ENCODE peak calls at places on chromosomes 3 and 15, in four cellular contexts. H is cardiac muscle cell, L is lower lobe of right lung, X is OCI-LY7. D is an unnamed sample.

GRCh38 chr3:98890960-98891910 is 10.3 kb downstream of the DCBLD2 start:
- DNase-seq in H (peak), L (no peak), X (no peak), D (no peak)

GRCh38 chr15:76866716-76867321 is 38.3 kb downstream of the SCAPER start:
- DNase-seq in H (no peak), L (no peak), X (peak), D (no peak)

GRCh38 chr3:18735013-18735412 is 309.9 kb upstream of the SATB1 start:
- DNase-seq in H (no peak), L (no peak), X (no peak), D (no peak)

GRCh38 chr15:48718646-48719045 is 73.1 kb upstream of the FBN1 start:
- DNase-seq in H (no peak), L (no peak), X (no peak), D (no peak)

GRCh38 chr3:127686512-127686894 is 13.8 kb downstream of the ABTB1 start:
- DNase-seq in H (no peak), L (no peak), X (no peak), D (no peak)

GRCh38 chr3:39146083-39146501 is 7.3 kb downstream of the CSRNP1 start:
- DNase-seq in H (no peak), L (peak), X (no peak), D (no peak)

GRCh38 chr3:70308760-70309159 is 3.7 kb downstream of the MDFIC2 start:
- DNase-seq in H (peak), L (no peak), X (no peak), D (no peak)

GRCh38 chr15:75666823-75667501 is 19.2 kb downstream of the SNX33 start:
- DNase-seq in H (no peak), L (peak), X (no peak), D (peak)

GRCh38 chr15:65021475-65021874 is 8.0 kb downstream of the MTFMT start:
- DNase-seq in H (no peak), L (no peak), X (no peak), D (no peak)

GRCh38 chr3:39806820-39807219 is 2.6 kb upstream of the MYRIP start:
- DNase-seq in H (no peak), L (no peak), X (no peak), D (no peak)

GRCh38 chr3:61954097-61954528 is 392.7 kb downstream of the PTPRG start:
- DNase-seq in H (peak), L (no peak), X (no peak), D (no peak)

GRCh38 chr3:126676919-126677705 is 22.2 kb upstream of the TXNRD3 start:
- DNase-seq in H (no peak), L (no peak), X (no peak), D (no peak)

GRCh38 chr3:73148653-73149052 is 87.2 kb downstream of the EBLN2 start:
- DNase-seq in H (no peak), L (no peak), X (no peak), D (no peak)

GRCh38 chr3:174162550-174162949 is 696.6 kb upstream of the NAALADL2 start:
- DNase-seq in H (no peak), L (no peak), X (no peak), D (no peak)

GRCh38 chr3:128879125-128879969 is at the start of gene ACAD9:
- DNase-seq in H (peak), L (peak), X (peak), D (peak)

GRCh38 chr3:12280333-12280732 is 8.5 kb upstream of the PPARG start:
- DNase-seq in H (no peak), L (no peak), X (no peak), D (no peak)

GRCh38 chr3:13947912-13948311 is 68.0 kb upstream of the WNT7A start:
- DNase-seq in H (peak), L (no peak), X (no peak), D (no peak)

GRCh38 chr3:177652556-177653290 is 455.4 kb upstream of the TBL1XR1 start:
- DNase-seq in H (no peak), L (no peak), X (no peak), D (no peak)
- TF ChIP-seq CTCF in H (no peak), L (no peak), X (no peak), D (no peak)

GRCh38 chr15:90287096-90287495 is 21.6 kb downstream of the NGRN start:
- DNase-seq in H (no peak), L (no peak), X (no peak), D (no peak)

GRCh38 chr15:90291679-90292356 is 26.3 kb downstream of the NGRN start:
- DNase-seq in H (peak), L (peak), X (peak), D (no peak)

DNA sequence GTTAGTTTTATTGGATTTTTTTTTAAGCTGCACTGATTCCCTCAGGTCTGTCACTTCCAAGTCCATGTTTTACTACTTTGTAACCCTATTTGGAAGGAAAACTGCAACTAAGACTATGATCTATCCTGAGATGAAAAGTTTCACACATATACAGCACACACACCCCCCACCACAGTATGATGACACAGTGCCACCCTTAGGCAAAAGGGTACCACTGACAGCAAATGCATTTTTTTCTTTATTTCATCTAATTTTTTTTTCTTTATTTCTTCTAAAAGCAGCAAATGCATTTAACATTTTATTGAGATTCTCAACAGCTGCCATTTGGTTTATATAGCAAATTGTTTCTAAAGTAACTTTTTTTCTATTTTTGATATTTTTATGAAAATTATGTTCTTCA is 21.2 kb downstream of the NGRN start:
- DNase-seq in H (peak), L (no peak), X (peak), D (no peak)
- TF ChIP-seq CTCF in H (peak), L (peak), X (peak), D (peak)

GRCh38 chr15:53807500-53807899 is 48.0 kb upstream of the WDR72 start:
- DNase-seq in H (no peak), L (no peak), X (no peak), D (no peak)

GRCh38 chr15:53808058-53808703 is 48.7 kb upstream of the WDR72 start:
- DNase-seq in H (peak), L (no peak), X (peak), D (no peak)

GRCh38 chr15:53811530-53811929 is 52.1 kb upstream of the WDR72 start:
- DNase-seq in H (no peak), L (no peak), X (peak), D (no peak)
- TF ChIP-seq CTCF in H (no peak), L (peak), X (peak), D (peak)

DNA sequence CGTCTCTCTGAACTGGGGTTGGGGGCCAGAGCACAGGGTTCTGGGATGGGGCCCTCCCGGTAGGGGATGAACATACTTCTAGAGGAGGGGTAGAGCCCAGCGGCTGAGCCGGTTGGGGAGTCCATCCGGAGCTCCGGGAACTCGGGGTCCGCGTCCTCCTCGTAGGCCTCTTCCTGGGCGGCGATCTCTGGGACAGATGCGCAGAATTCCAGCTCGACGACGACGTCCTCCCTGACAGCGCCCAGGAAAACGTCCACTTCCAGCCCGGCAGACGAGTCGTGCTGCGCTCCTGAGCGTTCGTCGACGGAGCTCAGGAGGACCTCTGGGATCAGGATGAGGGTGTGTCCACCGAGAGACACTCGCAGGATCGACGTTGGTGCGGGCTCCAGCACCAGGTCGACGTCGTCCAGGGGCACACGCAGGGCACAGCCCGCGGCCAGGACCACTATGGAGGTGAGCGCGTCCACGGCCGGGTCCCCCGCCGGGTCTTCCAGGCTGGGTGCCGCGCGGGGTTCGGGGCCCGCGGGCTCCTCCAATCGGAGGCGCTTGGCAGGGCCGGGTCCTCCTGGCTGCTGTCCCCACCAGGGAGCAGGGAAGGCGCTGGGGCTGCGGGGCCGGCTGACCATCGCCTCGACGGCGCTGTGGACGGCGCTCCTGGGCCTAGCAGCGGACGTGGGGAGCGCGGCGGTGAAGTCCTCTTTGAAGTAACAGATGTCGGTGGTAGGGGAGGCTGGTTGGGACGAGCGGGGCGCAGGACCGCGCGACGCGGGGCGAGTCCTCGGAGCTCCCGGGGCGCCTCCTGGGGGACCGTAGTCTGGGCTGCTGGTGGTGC is 474 bp downstream of the PRR23B start:
- DNase-seq in H (no peak), L (no peak), X (no peak), D (no peak)
- TF ChIP-seq CTCF in H (no peak), L (no peak), X (no peak), D (no peak)

DNA sequence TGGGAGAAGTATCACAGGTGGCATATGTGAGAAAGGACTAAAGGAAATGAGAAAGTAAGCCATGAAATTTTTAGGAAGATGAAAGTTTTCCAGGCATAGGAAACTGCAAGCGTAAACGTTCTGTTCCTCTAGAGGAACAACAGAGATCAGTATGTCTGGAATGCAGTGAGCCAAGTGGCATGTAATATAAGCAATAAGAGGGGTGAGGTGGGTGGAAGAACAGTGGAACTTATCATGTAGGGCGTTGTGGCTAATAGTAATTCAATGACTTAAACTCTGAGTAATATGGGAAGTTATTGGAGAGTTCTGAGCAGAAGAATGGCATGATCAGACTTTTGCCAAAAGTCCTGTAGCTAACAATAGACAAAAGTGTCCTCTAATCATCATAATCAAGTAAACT is 902.9 kb downstream of the EPHA3 start:
- DNase-seq in H (peak), L (no peak), X (no peak), D (no peak)
- TF ChIP-seq CTCF in H (no peak), L (no peak), X (no peak), D (no peak)

GRCh38 chr15:29345549-29346525 is 76.2 kb upstream of the NSMCE3 start:
- DNase-seq in H (peak), L (no peak), X (no peak), D (no peak)
- TF ChIP-seq CTCF in H (no peak), L (no peak), X (no peak), D (no peak)

GRCh38 chr3:25962255-25962654 is 172.4 kb downstream of the OXSM start:
- DNase-seq in H (no peak), L (no peak), X (peak), D (no peak)
- TF ChIP-seq CTCF in H (no peak), L (no peak), X (peak), D (no peak)

GRCh38 chr15:84714372-84714771 is 1.6 kb downstream of the SEC11A start:
- DNase-seq in H (no peak), L (no peak), X (no peak), D (no peak)
- TF ChIP-seq CTCF in H (no peak), L (no peak), X (no peak), D (no peak)

GRCh38 chr15:91980502-91981267 is 127.2 kb downstream of the SLCO3A1 start:
- DNase-seq in H (peak), L (no peak), X (no peak), D (no peak)

GRCh38 chr15:91984006-91984405 is 130.5 kb downstream of the SLCO3A1 start:
- DNase-seq in H (no peak), L (no peak), X (no peak), D (no peak)

GRCh38 chr15:91985297-91985696 is 131.8 kb downstream of the SLCO3A1 start:
- DNase-seq in H (no peak), L (no peak), X (no peak), D (no peak)

GRCh38 chr15:91981802-91982201 is 128.3 kb downstream of the SLCO3A1 start:
- DNase-seq in H (no peak), L (no peak), X (no peak), D (no peak)

DNA sequence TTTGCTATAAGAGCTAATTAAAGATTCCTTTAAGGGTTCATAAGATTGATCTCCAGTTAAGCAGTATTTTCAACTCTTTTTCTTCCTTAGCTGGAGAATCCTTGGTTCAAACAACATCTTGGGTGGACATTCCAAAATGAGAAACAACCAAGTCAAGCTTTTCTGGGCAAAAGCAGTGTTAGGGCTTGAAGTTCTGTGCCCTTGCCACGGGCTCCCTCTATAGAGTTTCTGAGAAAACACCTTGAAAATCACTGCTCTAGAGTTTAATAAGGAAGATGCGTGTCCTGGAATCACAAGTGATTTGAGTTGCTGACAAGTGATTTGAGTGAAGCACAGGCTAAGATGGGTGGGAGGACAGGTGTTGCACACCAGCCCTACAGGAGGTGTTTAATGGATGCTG is 128.9 kb downstream of the SLCO3A1 start:
- DNase-seq in H (no peak), L (no peak), X (peak), D (no peak)
- TF ChIP-seq CTCF in H (no peak), L (no peak), X (peak), D (no peak)

GRCh38 chr3:535566-536416 is 339.2 kb downstream of the CHL1 start:
- DNase-seq in H (peak), L (peak), X (no peak), D (no peak)
- TF ChIP-seq CTCF in H (no peak), L (peak), X (no peak), D (no peak)